ENCODE peak calls at places on chromosomes 5 and 9, in four cellular contexts. One of them, this sample, is unnamed.

GRCh38 chr9:14532716-14533115 is 160.5 kb downstream of the ZDHHC21 start:
- DNase-seq in LHCN-M2: no peak
- DNase-seq in hippocampal formation: no peak
- DNase-seq in right cardiac atrium: no peak
- DNase-seq in this sample: no peak

GRCh38 chr5:151696470-151697061 is 9.9 kb upstream of the SPARC start:
- DNase-seq in LHCN-M2: peak
- DNase-seq in hippocampal formation: no peak
- DNase-seq in right cardiac atrium: peak
- DNase-seq in this sample: no peak

GRCh38 chr9:94916956-94917355 is 190.5 kb downstream of the AOPEP start:
- DNase-seq in LHCN-M2: no peak
- DNase-seq in hippocampal formation: no peak
- DNase-seq in right cardiac atrium: no peak
- DNase-seq in this sample: no peak

GRCh38 chr9:5760338-5760737 is 72.6 kb downstream of the ERMP1 start:
- DNase-seq in LHCN-M2: no peak
- DNase-seq in hippocampal formation: no peak
- DNase-seq in right cardiac atrium: no peak
- DNase-seq in this sample: no peak

GRCh38 chr9:123617952-123618678 is 262.1 kb downstream of the CRB2 start:
- DNase-seq in LHCN-M2: no peak
- DNase-seq in hippocampal formation: no peak
- DNase-seq in right cardiac atrium: no peak
- DNase-seq in this sample: no peak

GRCh38 chr9:109399258-109399767 is 78.5 kb upstream of the EPB41L4B start:
- DNase-seq in LHCN-M2: no peak
- DNase-seq in hippocampal formation: no peak
- DNase-seq in right cardiac atrium: no peak
- DNase-seq in this sample: no peak

GRCh38 chr5:91407204-91407603 is 24.1 kb upstream of the ARRDC3 start:
- DNase-seq in LHCN-M2: no peak
- DNase-seq in hippocampal formation: no peak
- DNase-seq in right cardiac atrium: no peak
- DNase-seq in this sample: no peak

GRCh38 chr5:179788193-179788854 is 5.5 kb upstream of the LTC4S start:
- DNase-seq in LHCN-M2: no peak
- DNase-seq in hippocampal formation: no peak
- DNase-seq in right cardiac atrium: no peak
- DNase-seq in this sample: no peak

GRCh38 chr5:173581408-173582197 is 34.8 kb downstream of the BOD1 start:
- DNase-seq in LHCN-M2: no peak
- DNase-seq in hippocampal formation: no peak
- DNase-seq in right cardiac atrium: peak
- DNase-seq in this sample: no peak

GRCh38 chr9:118609355-118610044 is 759.7 kb downstream of the BRINP1 start:
- DNase-seq in LHCN-M2: peak
- DNase-seq in hippocampal formation: no peak
- DNase-seq in right cardiac atrium: no peak
- DNase-seq in this sample: no peak

GRCh38 chr5:172659909-172660628 is 19.0 kb downstream of the NEURL1B start:
- DNase-seq in LHCN-M2: peak
- DNase-seq in hippocampal formation: peak
- DNase-seq in right cardiac atrium: peak
- DNase-seq in this sample: no peak

GRCh38 chr9:123368481-123369153 is 12.6 kb downstream of the CRB2 start:
- DNase-seq in LHCN-M2: no peak
- DNase-seq in hippocampal formation: peak
- DNase-seq in right cardiac atrium: peak
- DNase-seq in this sample: peak

GRCh38 chr5:78540335-78541057 is 108.1 kb downstream of the LHFPL2 start:
- DNase-seq in LHCN-M2: no peak
- DNase-seq in hippocampal formation: peak
- DNase-seq in right cardiac atrium: peak
- DNase-seq in this sample: peak

GRCh38 chr5:168661593-168662485 is 82.7 kb upstream of the PANK3 start:
- DNase-seq in LHCN-M2: no peak
- DNase-seq in hippocampal formation: no peak
- DNase-seq in right cardiac atrium: no peak
- DNase-seq in this sample: no peak

GRCh38 chr9:93301911-93302525 is 118.1 kb downstream of the WNK2 start:
- DNase-seq in LHCN-M2: no peak
- DNase-seq in hippocampal formation: no peak
- DNase-seq in right cardiac atrium: no peak
- DNase-seq in this sample: peak

GRCh38 chr9:11933926-11934325 is 759.3 kb upstream of the TYRP1 start:
- DNase-seq in LHCN-M2: no peak
- DNase-seq in hippocampal formation: no peak
- DNase-seq in right cardiac atrium: no peak
- DNase-seq in this sample: no peak

GRCh38 chr9:125089331-125089730 is 54.0 kb downstream of the SCAI start:
- DNase-seq in LHCN-M2: no peak
- DNase-seq in hippocampal formation: no peak
- DNase-seq in right cardiac atrium: no peak
- DNase-seq in this sample: no peak

GRCh38 chr5:112257961-112258360 is 161.1 kb downstream of the EPB41L4A start:
- DNase-seq in LHCN-M2: no peak
- DNase-seq in hippocampal formation: no peak
- DNase-seq in right cardiac atrium: no peak
- DNase-seq in this sample: no peak

GRCh38 chr5:67061511-67061910 is 135.1 kb downstream of the CD180 start:
- DNase-seq in LHCN-M2: no peak
- DNase-seq in hippocampal formation: no peak
- DNase-seq in right cardiac atrium: no peak
- DNase-seq in this sample: no peak

GRCh38 chr9:133605856-133606721 is 3.1 kb downstream of the FAM163B start:
- DNase-seq in LHCN-M2: no peak
- DNase-seq in hippocampal formation: no peak
- DNase-seq in right cardiac atrium: no peak
- DNase-seq in this sample: no peak

GRCh38 chr5:160311491-160312138 is 749 bp downstream of the CCNJL start:
- DNase-seq in LHCN-M2: peak
- DNase-seq in hippocampal formation: no peak
- DNase-seq in right cardiac atrium: peak
- DNase-seq in this sample: no peak

GRCh38 chr5:152686931-152687330 is 281.9 kb upstream of the NMUR2 start:
- DNase-seq in LHCN-M2: peak
- DNase-seq in hippocampal formation: no peak
- DNase-seq in right cardiac atrium: no peak
- DNase-seq in this sample: no peak

GRCh38 chr5:10563940-10564837 is at the start of gene ANKRD33B:
- DNase-seq in LHCN-M2: peak
- DNase-seq in hippocampal formation: no peak
- DNase-seq in right cardiac atrium: peak
- DNase-seq in this sample: no peak

GRCh38 chr9:32837551-32838058 is 54.3 kb downstream of the TMEM215 start:
- DNase-seq in LHCN-M2: no peak
- DNase-seq in hippocampal formation: no peak
- DNase-seq in right cardiac atrium: no peak
- DNase-seq in this sample: no peak

GRCh38 chr9:104027295-104027694 is 66.8 kb upstream of the SMC2 start:
- DNase-seq in LHCN-M2: no peak
- DNase-seq in hippocampal formation: no peak
- DNase-seq in right cardiac atrium: no peak
- DNase-seq in this sample: no peak

GRCh38 chr5:168047043-168047668 is 244.3 kb upstream of the WWC1 start:
- DNase-seq in LHCN-M2: peak
- DNase-seq in hippocampal formation: no peak
- DNase-seq in right cardiac atrium: no peak
- DNase-seq in this sample: peak

GRCh38 chr9:72365525-72366256 is 683 bp upstream of the ZFAND5 start:
- DNase-seq in LHCN-M2: peak
- DNase-seq in hippocampal formation: peak
- DNase-seq in right cardiac atrium: peak
- DNase-seq in this sample: peak

GRCh38 chr5:21238786-21239185 is 1250.8 kb upstream of the CDH18 start:
- DNase-seq in LHCN-M2: no peak
- DNase-seq in hippocampal formation: no peak
- DNase-seq in right cardiac atrium: no peak
- DNase-seq in this sample: no peak

GRCh38 chr9:134638503-134639090 is 3.0 kb upstream of the COL5A1 start:
- DNase-seq in LHCN-M2: no peak
- DNase-seq in hippocampal formation: no peak
- DNase-seq in right cardiac atrium: no peak
- DNase-seq in this sample: no peak

GRCh38 chr5:40027395-40027794 is 602.6 kb upstream of the DAB2 start:
- DNase-seq in LHCN-M2: no peak
- DNase-seq in hippocampal formation: no peak
- DNase-seq in right cardiac atrium: no peak
- DNase-seq in this sample: no peak

This sample was measured in dorsolateral prefrontal cortex.